ENCODE peak calls at places on chromosome 17, in ten cellular contexts. N, R, B, D, M, Z, W, E, Y and O are unnamed samples.

GRCh38 chr17:76940738-76941350 is 72.6 kb downstream of the MGAT5B start:
- DNase-seq in N (no peak), R (no peak), B (peak; percentile 90), D (no peak), M (no peak), Z (no peak), W (no peak), E (no peak), Y (no peak), O (no peak)

GRCh38 chr17:7862692-7863437 is 5.1 kb downstream of the CYB5D1 start:
- DNase-seq in N (no peak), R (peak; percentile 49), B (peak; percentile 91), D (peak; percentile 71), M (peak; percentile 64), Z (peak; percentile 54), W (no peak), E (peak; percentile 62), Y (peak; percentile 37), O (no peak)

GRCh38 chr17:30248786-30249185 is 13.3 kb upstream of the SLC6A4 start:
- DNase-seq in N (no peak), R (no peak), B (no peak), D (no peak), M (no peak), Z (no peak), W (no peak), E (no peak), Y (no peak), O (no peak)

GRCh38 chr17:46262271-46262670 is 32.7 kb upstream of the LRRC37A start:
- DNase-seq in N (no peak), R (no peak), B (no peak), D (no peak), M (no peak), Z (no peak), W (no peak), E (no peak), Y (no peak), O (no peak)

GRCh38 chr17:79623786-79624657 is 13.2 kb upstream of the RBFOX3 start:
- DNase-seq in N (no peak), R (peak; percentile 4), B (no peak), D (peak; percentile 8), M (no peak), Z (no peak), W (peak; percentile 1), E (no peak), Y (peak; percentile 7), O (no peak)

GRCh38 chr17:28133562-28133970 is 91.1 kb downstream of the NLK start:
- DNase-seq in N (no peak), R (no peak), B (no peak), D (no peak), M (no peak), Z (no peak), W (no peak), E (no peak), Y (no peak), O (peak; percentile 87)

GRCh38 chr17:73210002-73210678 is 17.3 kb downstream of the COG1 start:
- DNase-seq in N (no peak), R (no peak), B (no peak), D (no peak), M (no peak), Z (no peak), W (no peak), E (no peak), Y (no peak), O (no peak)

GRCh38 chr17:79019631-79020584 is 4.1 kb upstream of the C1QTNF1 start:
- DNase-seq in N (peak; percentile 18), R (peak; percentile 73), B (peak; percentile 63), D (peak; percentile 72), M (peak; percentile 71), Z (no peak), W (peak; percentile 58), E (peak; percentile 59), Y (peak; percentile 50), O (peak; percentile 46)

GRCh38 chr17:55284001-55284884 is 19.5 kb downstream of the HLF start:
- DNase-seq in N (no peak), R (no peak), B (no peak), D (no peak), M (no peak), Z (no peak), W (no peak), E (no peak), Y (no peak), O (no peak)

GRCh38 chr17:81821603-81822311 is 11.3 kb downstream of the MCRIP1 start:
- DNase-seq in N (no peak), R (peak; percentile 96), B (peak; percentile 77), D (peak; percentile 58), M (peak; percentile 69), Z (peak; percentile 98), W (peak; percentile 85), E (no peak), Y (peak; percentile 96), O (peak; percentile 59)

GRCh38 chr17:67994827-67995567 is 1.3 kb downstream of the C17orf58 start:
- DNase-seq in N (no peak), R (peak; percentile 74), B (no peak), D (peak; percentile 34), M (no peak), Z (peak; percentile 59), W (no peak), E (no peak), Y (peak; percentile 55), O (peak; percentile 54)

GRCh38 chr17:31115168-31115567 is 20.4 kb downstream of the NF1 start:
- DNase-seq in N (no peak), R (no peak), B (no peak), D (no peak), M (no peak), Z (no peak), W (no peak), E (no peak), Y (no peak), O (no peak)

GRCh38 chr17:57569860-57570259 is 175.2 kb downstream of the CCDC182 start:
- DNase-seq in N (no peak), R (no peak), B (no peak), D (no peak), M (no peak), Z (no peak), W (no peak), E (no peak), Y (no peak), O (no peak)

GRCh38 chr17:74199306-74200092 is 4.0 kb upstream of the RPL38 start:
- DNase-seq in N (no peak), R (no peak), B (peak; percentile 79), D (no peak), M (peak; percentile 72), Z (peak; percentile 76), W (peak; percentile 46), E (peak; percentile 60), Y (peak; percentile 69), O (no peak)

GRCh38 chr17:44010966-44011647 is 3.7 kb downstream of the TMEM101 start:
- DNase-seq in N (no peak), R (no peak), B (no peak), D (no peak), M (peak; percentile 23), Z (no peak), W (no peak), E (no peak), Y (no peak), O (no peak)

GRCh38 chr17:17587614-17588336 is 3.7 kb downstream of the PEMT start:
- DNase-seq in N (no peak), R (peak; percentile 55), B (no peak), D (no peak), M (no peak), Z (no peak), W (no peak), E (no peak), Y (no peak), O (peak; percentile 13)
- H3K27ac ChIP-seq in N (no peak overlapping the region), R (peak overlapping the region; percentile 46), B (no peak overlapping the region), D (peak overlapping the region; percentile 68), M (peak overlapping the region; percentile 93), Z (no peak overlapping the region), W (no peak overlapping the region), E (no peak overlapping the region), Y (no peak overlapping the region), O (no peak overlapping the region)

GRCh38 chr17:35679007-35679682 is 52.3 kb upstream of the RASL10B start:
- DNase-seq in N (no peak), R (no peak), B (no peak), D (no peak), M (no peak), Z (no peak), W (no peak), E (no peak), Y (no peak), O (no peak)

GRCh38 chr17:35684046-35684802 is 47.2 kb upstream of the RASL10B start:
- DNase-seq in N (no peak), R (no peak), B (peak; percentile 63), D (no peak), M (no peak), Z (no peak), W (no peak), E (no peak), Y (no peak), O (peak; percentile 44)

DNA sequence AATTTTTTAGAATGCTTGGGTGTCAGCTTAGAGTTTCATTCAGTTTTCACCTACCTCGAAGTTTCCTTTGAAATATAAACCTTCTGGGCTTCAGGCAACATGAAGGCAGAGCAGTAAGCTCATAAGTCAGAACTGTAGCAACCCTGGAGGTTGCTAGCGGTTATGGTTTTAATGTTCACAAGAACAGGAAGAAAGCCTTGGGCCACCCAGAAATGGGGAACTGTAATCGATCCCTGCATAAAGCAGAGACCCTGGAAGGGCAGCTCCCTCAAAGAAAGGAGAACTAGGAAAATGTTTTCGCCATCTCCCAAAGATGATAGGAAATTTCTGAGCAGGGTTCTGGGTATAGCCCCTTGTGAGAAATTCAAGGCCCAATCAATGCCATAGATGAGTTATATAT is 47.9 kb upstream of the RASL10B start:
- DNase-seq in N (no peak), R (no peak), B (no peak), D (no peak), M (no peak), Z (no peak), W (no peak), E (no peak), Y (no peak), O (no peak)
- H3K4me1 ChIP-seq in N (no peaks in the 10 kb centered on the region), R (no peaks in the 10 kb centered on the region), B (peaks cover 9% of the 10 kb centered on the region), D (no peaks in the 10 kb centered on the region), M (no peaks in the 10 kb centered on the region), Z (no peaks in the 10 kb centered on the region), W (no peaks in the 10 kb centered on the region), E (no peaks in the 10 kb centered on the region), Y (no peaks in the 10 kb centered on the region), O (no peaks in the 10 kb centered on the region)

GRCh38 chr17:50111687-50112655 is 16.8 kb downstream of the PDK2 start:
- DNase-seq in N (no peak), R (peak; percentile 92), B (no peak), D (no peak), M (peak; percentile 93), Z (peak; percentile 70), W (peak; percentile 81), E (no peak), Y (peak; percentile 86), O (no peak)
- TF ChIP-seq CTCF in N (no peak), R (no peak), B (no peak), D (no peak), M (no peak), Z (no peak), W (no peak), E (no peak), Y (no peak), O (no peak)

GRCh38 chr17:47276868-47277267 is 23.2 kb downstream of the ITGB3 start:
- DNase-seq in N (no peak), R (peak; percentile 86), B (peak; percentile 70), D (peak; percentile 79), M (peak; percentile 78), Z (peak; percentile 68), W (peak; percentile 79), E (no peak), Y (peak; percentile 79), O (peak; percentile 58)
- H3K27ac ChIP-seq in N (peak overlapping the region; percentile 57), R (no peak overlapping the region), B (no peak overlapping the region), D (peak overlapping the region; percentile 92), M (peak overlapping the region; percentile 99), Z (no peak overlapping the region), W (peak overlapping the region; percentile 68), E (no peak overlapping the region), Y (no peak overlapping the region), O (no peak overlapping the region)

GRCh38 chr17:17833664-17834357 is 3.0 kb downstream of the SREBF1 start:
- DNase-seq in N (no peak), R (no peak), B (no peak), D (no peak), M (no peak), Z (no peak), W (no peak), E (no peak), Y (no peak), O (no peak)
- H3K4me1 ChIP-seq in N (peaks cover 42% of the 10 kb centered on the region), R (peaks cover 80% of the 10 kb centered on the region), B (peaks cover 34% of the 10 kb centered on the region), D (peaks cover 36% of the 10 kb centered on the region), M (peaks cover 45% of the 10 kb centered on the region), Z (peaks cover 41% of the 10 kb centered on the region), W (peaks cover 55% of the 10 kb centered on the region), E (peaks cover 78% of the 10 kb centered on the region), Y (peaks cover 67% of the 10 kb centered on the region), O (peaks cover 18% of the 10 kb centered on the region)